ENCODE peak calls at places on chromosomes 16 and 17, in six cellular contexts. N is ureter, R is foreskin melanocyte, J is GM19239, L is T-helper 1 cell, C is thoracic aorta. X is an unnamed sample.

GRCh38 chr17:77802811-77803220 is 155.7 kb upstream of the TNRC6C start:
- DNase-seq in L (no peak), R (no peak), J (no peak), N (no peak), C (no peak), X (no peak)

GRCh38 chr16:4795828-4796572 is 831 bp downstream of the SMIM22 start:
- DNase-seq in C (no peak), N (no peak), L (no peak), J (no peak), R (no peak), X (no peak)

GRCh38 chr17:81701288-81702071 is 1.7 kb upstream of the MRPL12 start:
- DNase-seq in R (no peak), N (no peak), C (no peak), J (no peak), L (no peak), X (no peak)

GRCh38 chr17:41415833-41416335 is 8.5 kb downstream of the KRT37 start:
- DNase-seq in N (no peak), J (no peak), R (no peak), C (no peak), L (no peak), X (no peak)

GRCh38 chr17:82039695-82040299 is 2.3 kb upstream of the DCXR start:
- DNase-seq in N (no peak), R (no peak), L (no peak), J (no peak), C (no peak), X (no peak)

GRCh38 chr17:57949649-57950048 is 5.6 kb downstream of the CUEDC1 start:
- DNase-seq in C (no peak), J (no peak), L (no peak), R (no peak), N (no peak), X (no peak)

GRCh38 chr17:74117999-74118421 is 85.5 kb upstream of the RPL38 start:
- DNase-seq in C (no peak), N (no peak), R (no peak), J (no peak), L (no peak), X (no peak)

GRCh38 chr16:81005644-81006471 is 827 bp downstream of the CMC2 start:
- DNase-seq in C (no peak), J (no peak), L (no peak), R (no peak), N (no peak), X (no peak)

GRCh38 chr16:27539120-27539519 is 10.6 kb downstream of the GTF3C1 start:
- DNase-seq in N (no peak), R (no peak), L (no peak), J (no peak), C (no peak), X (no peak)

GRCh38 chr16:2524339-2524938 is 4.3 kb downstream of the AMDHD2 start:
- DNase-seq in L (no peak), C (no peak), N (no peak), R (no peak), J (no peak), X (no peak)

GRCh38 chr17:50280068-50280467 is 5.8 kb downstream of the TMEM92 start:
- DNase-seq in L (no peak), N (no peak), C (no peak), R (no peak), J (no peak), X (no peak)

GRCh38 chr17:40350410-40351184 is 13.9 kb downstream of the GJD3 start:
- DNase-seq in N (no peak), J (no peak), C (no peak), R (no peak), L (no peak), X (no peak)

GRCh38 chr16:1379054-1379862 is 27.5 kb downstream of the GNPTG start:
- DNase-seq in N (peak), L (peak), J (peak), R (peak), C (peak), X (peak)

GRCh38 chr17:36182176-36183000 is 6.0 kb upstream of the TBC1D3B start:
- DNase-seq in L (no peak), J (no peak), R (no peak), N (no peak), C (no peak), X (no peak)

GRCh38 chr17:75889454-75889853 is 7.3 kb downstream of the TRIM65 start:
- DNase-seq in R (no peak), C (no peak), J (no peak), L (no peak), N (no peak), X (no peak)